ENCODE peak calls at places on chromosomes 13 and 19, in nine cellular contexts. K is iris pigment epithelial cell; W is NCI-H774; R is stimulated activated CD4-positive, alpha-beta T cell treated with anti-CD3 and anti-CD28 coated beads, Interleukin-4, amount 100 ng/mL, for 48 hours; X is COR-L47; Q is RWPE1; Z is AG09319; J is K562; U is activated naive CD4-positive, alpha-beta T cell treated with Interleukin-2 at 50 U/mL for 16 hours. N is an unnamed sample.

GRCh38 chr19:33629826-33630375 is 8.1 kb downstream of the CHST8 start:
- DNase-seq in K (no peak), W (peak; percentile 35), R (no peak), X (no peak), Q (no peak), Z (no peak), J (no peak), U (no peak), N (peak; percentile 10)

GRCh38 chr13:21478881-21479808 is 20.0 kb upstream of the ZDHHC20 start:
- DNase-seq in K (peak; percentile 75), W (peak; percentile 9), R (no peak), X (peak; percentile 50), Q (peak; percentile 38), Z (peak; percentile 50), J (peak; percentile 18), U (peak; percentile 17), N (peak; percentile 66)

GRCh38 chr13:56837161-56837560 is 303.6 kb upstream of the PRR20A start:
- DNase-seq in K (no peak), W (no peak), R (no peak), X (no peak), Q (no peak), Z (no peak), J (no peak), U (no peak), N (no peak)

GRCh38 chr19:17394891-17395415 is 957 bp upstream of the CCDC194 start:
- DNase-seq in K (peak; percentile 38), W (no peak), R (peak; percentile 76), X (no peak), Q (peak; percentile 74), Z (no peak), J (peak; percentile 84), U (peak; percentile 79), N (peak; percentile 82)

GRCh38 chr19:51259348-51260245 is 8.7 kb downstream of the SIGLECL1 start:
- DNase-seq in K (peak; percentile 36), W (no peak), R (peak; percentile 30), X (peak; percentile 18), Q (peak; percentile 46), Z (no peak), J (peak; percentile 48), U (peak; percentile 5), N (peak; percentile 8)

GRCh38 chr13:39149896-39150295 is 111.6 kb downstream of the NHLRC3 start:
- DNase-seq in K (no peak), W (no peak), R (no peak), X (no peak), Q (no peak), Z (no peak), J (no peak), U (no peak), N (no peak)

GRCh38 chr19:57056972-57057371 is 62.8 kb upstream of the USP29 start:
- DNase-seq in K (peak; percentile 49), W (no peak), R (no peak), X (no peak), Q (no peak), Z (no peak), J (no peak), U (no peak), N (no peak)

GRCh38 chr13:41411536-41411935 is 45.8 kb upstream of the RGCC start:
- DNase-seq in K (peak; percentile 70), W (no peak), R (no peak), X (peak; percentile 11), Q (peak; percentile 35), Z (peak; percentile 44), J (no peak), U (peak; percentile 16), N (peak; percentile 21)

GRCh38 chr13:28718186-28718537 is 608 bp downstream of the SLC46A3 start:
- DNase-seq in K (peak; percentile 46), W (no peak), R (no peak), X (no peak), Q (no peak), Z (no peak), J (no peak), U (no peak), N (no peak)

GRCh38 chr19:47049307-47049700 is 880 bp upstream of the TMEM160 start:
- DNase-seq in K (peak; percentile 92), W (no peak), R (no peak), X (no peak), Q (no peak), Z (no peak), J (no peak), U (no peak), N (peak; percentile 6)

GRCh38 chr19:13986348-13986904 is 19.7 kb downstream of the RFX1 start:
- DNase-seq in K (peak; percentile 80), W (no peak), R (peak; percentile 99), X (peak; percentile 87), Q (peak; percentile 73), Z (no peak), J (no peak), U (peak; percentile 98), N (peak; percentile 92)

GRCh38 chr13:24220086-24220703 is 59.7 kb downstream of the SPATA13 start:
- DNase-seq in K (peak; percentile 83), W (peak; percentile 36), R (peak; percentile 24), X (peak; percentile 69), Q (peak; percentile 60), Z (peak; percentile 70), J (peak; percentile 35), U (peak; percentile 42), N (peak; percentile 74)

GRCh38 chr13:47415048-47415447 is 518.2 kb upstream of the HTR2A start:
- DNase-seq in K (no peak), W (no peak), R (no peak), X (no peak), Q (no peak), Z (no peak), J (no peak), U (no peak), N (no peak)

GRCh38 chr13:110364081-110364480 is 57.0 kb downstream of the COL4A2 start:
- DNase-seq in K (no peak), W (no peak), R (no peak), X (no peak), Q (no peak), Z (no peak), J (no peak), U (no peak), N (no peak)

GRCh38 chr19:13429563-13429962 is 76.7 kb downstream of the CACNA1A start:
- DNase-seq in K (no peak), W (no peak), R (no peak), X (no peak), Q (no peak), Z (no peak), J (no peak), U (no peak), N (no peak)

GRCh38 chr13:44109986-44110640 is 230.4 kb downstream of the LACC1 start:
- DNase-seq in K (no peak), W (no peak), R (no peak), X (no peak), Q (no peak), Z (no peak), J (no peak), U (no peak), N (no peak)

GRCh38 chr13:75050419-75051066 is 431.4 kb downstream of the TBC1D4 start:
- DNase-seq in K (peak; percentile 38), W (no peak), R (no peak), X (no peak), Q (no peak), Z (peak; percentile 12), J (no peak), U (no peak), N (no peak)

GRCh38 chr13:33868343-33868994 is 50.5 kb downstream of the RFC3 start:
- DNase-seq in K (no peak), W (no peak), R (no peak), X (no peak), Q (no peak), Z (no peak), J (no peak), U (no peak), N (no peak)

GRCh38 chr19:40519352-40520322 is 52.8 kb downstream of the SPTBN4 start:
- DNase-seq in K (peak; percentile 56), W (no peak), R (no peak), X (no peak), Q (no peak), Z (no peak), J (no peak), U (no peak), N (peak; percentile 72)

GRCh38 chr19:50167314-50167721 is 4.2 kb upstream of the IZUMO2 start:
- DNase-seq in K (no peak), W (peak; percentile 53), R (no peak), X (no peak), Q (no peak), Z (no peak), J (no peak), U (no peak), N (peak; percentile 72)

GRCh38 chr13:50080158-50080855 is 65.1 kb downstream of the KCNRG start:
- DNase-seq in K (peak; percentile 66), W (peak; percentile 9), R (peak; percentile 13), X (peak; percentile 10), Q (no peak), Z (no peak), J (peak; percentile 22), U (peak; percentile 51), N (peak; percentile 59)

GRCh38 chr13:71513414-71514063 is 353.5 kb downstream of the DACH1 start:
- DNase-seq in K (no peak), W (no peak), R (no peak), X (no peak), Q (no peak), Z (no peak), J (no peak), U (no peak), N (peak; percentile 96)

GRCh38 chr13:95603887-95604533 is 40.5 kb downstream of the DZIP1 start:
- DNase-seq in K (peak; percentile 82), W (no peak), R (no peak), X (peak; percentile 49), Q (peak; percentile 85), Z (no peak), J (no peak), U (no peak), N (peak; percentile 57)

GRCh38 chr19:11257827-11258380 is 4.4 kb downstream of the DOCK6 start:
- DNase-seq in K (no peak), W (no peak), R (no peak), X (no peak), Q (no peak), Z (no peak), J (no peak), U (no peak), N (no peak)

GRCh38 chr19:9668544-9668943 is 6.4 kb downstream of the ZNF562 start:
- DNase-seq in K (no peak), W (no peak), R (no peak), X (no peak), Q (no peak), Z (no peak), J (no peak), U (no peak), N (no peak)

GRCh38 chr19:49340865-49341718 is 5.9 kb downstream of the CD37 start:
- DNase-seq in K (no peak), W (no peak), R (no peak), X (no peak), Q (no peak), Z (no peak), J (no peak), U (no peak), N (no peak)

GRCh38 chr19:18317998-18318800 is 4.7 kb downstream of the LSM4 start:
- DNase-seq in K (no peak), W (no peak), R (no peak), X (no peak), Q (no peak), Z (no peak), J (peak; percentile 45), U (peak; percentile 52), N (no peak)

GRCh38 chr19:46896076-46896794 is 35.4 kb downstream of the ARHGAP35 start:
- DNase-seq in K (no peak), W (no peak), R (no peak), X (no peak), Q (no peak), Z (no peak), J (no peak), U (no peak), N (peak; percentile 66)

GRCh38 chr13:113458218-113459065 is 5.2 kb upstream of the ADPRHL1 start:
- DNase-seq in K (peak; percentile 16), W (no peak), R (no peak), X (peak; percentile 40), Q (no peak), Z (no peak), J (peak; percentile 20), U (no peak), N (peak; percentile 58)

GRCh38 chr13:113410472-113411201 is 42.7 kb downstream of the ADPRHL1 start:
- DNase-seq in K (peak; percentile 49), W (no peak), R (no peak), X (no peak), Q (no peak), Z (peak; percentile 28), J (no peak), U (no peak), N (peak; percentile 40)

GRCh38 chr13:105894711-105895110 is 640.8 kb downstream of the EFNB2 start:
- DNase-seq in K (no peak), W (no peak), R (no peak), X (no peak), Q (no peak), Z (no peak), J (no peak), U (no peak), N (no peak)

N was measured in NCI-H69.